ENCODE peak calls at places on chromosome 14, in ten cellular contexts. O, J, R, Z, P, S, C, F, X and W are unnamed samples.

GRCh38 chr14:67317822-67318221 is 41.8 kb downstream of the ATP6V1D start:
- DNase-seq in J (no peak), F (no peak), Z (no peak), R (no peak), O (no peak), P (no peak), X (no peak), C (no peak), S (no peak), W (no peak)

GRCh38 chr14:99735189-99736135 is 51.4 kb downstream of the CYP46A1 start:
- DNase-seq in R (no peak), X (no peak), O (no peak), S (no peak), F (no peak), Z (no peak), P (no peak), C (no peak), J (no peak), W (no peak)

GRCh38 chr14:77264466-77265186 is 6.4 kb downstream of the NGB start:
- DNase-seq in Z (no peak), F (no peak), O (no peak), X (no peak), J (no peak), R (no peak), P (no peak), S (no peak), C (no peak), W (no peak)

GRCh38 chr14:99101826-99102461 is 170.1 kb downstream of the BCL11B start:
- DNase-seq in X (no peak), P (no peak), S (no peak), R (no peak), C (no peak), J (no peak), F (no peak), O (no peak), Z (no peak), W (no peak)

GRCh38 chr14:105381446-105382342 is 16.6 kb upstream of the TEX22 start:
- DNase-seq in Z (no peak), S (no peak), R (no peak), J (no peak), X (no peak), P (no peak), O (no peak), F (no peak), C (no peak), W (no peak)

GRCh38 chr14:65103150-65103760 is 938 bp upstream of the MAX start:
- DNase-seq in P (no peak), S (no peak), C (no peak), O (peak; percentile 5), Z (no peak), R (peak; percentile 24), X (no peak), J (no peak), F (peak; percentile 46), W (peak; percentile 13)

GRCh38 chr14:55977346-55977745 is 140.9 kb upstream of the PELI2 start:
- DNase-seq in J (no peak), F (no peak), P (no peak), C (no peak), X (peak; percentile 89), S (no peak), O (no peak), R (no peak), Z (no peak), W (no peak)

GRCh38 chr14:65560340-65561027 is 148.0 kb downstream of the FUT8 start:
- DNase-seq in S (no peak), X (no peak), C (no peak), J (no peak), P (no peak), Z (no peak), R (peak; percentile 3), F (no peak), O (no peak), W (no peak)

GRCh38 chr14:31926652-31927347 is 150.3 kb upstream of the ARHGAP5 start:
- DNase-seq in R (peak; percentile 75), Z (no peak), X (peak; percentile 81), S (no peak), F (no peak), O (no peak), P (no peak), J (no peak), C (no peak), W (no peak)

GRCh38 chr14:68718033-68718725 is 74.7 kb downstream of the ZFP36L1 start:
- DNase-seq in R (no peak), P (no peak), C (no peak), X (no peak), F (no peak), O (no peak), Z (no peak), S (no peak), J (no peak), W (no peak)

GRCh38 chr14:68479247-68479646 is 313.6 kb downstream of the ZFP36L1 start:
- DNase-seq in J (no peak), O (no peak), X (no peak), C (no peak), R (peak; percentile 69), S (no peak), F (no peak), Z (no peak), P (no peak), W (peak; percentile 48)

GRCh38 chr14:92565718-92566115 is 52.1 kb downstream of the RIN3 start:
- DNase-seq in R (no peak), Z (no peak), X (no peak), F (no peak), J (no peak), P (no peak), C (no peak), S (no peak), O (no peak), W (peak; percentile 77)

GRCh38 chr14:93105362-93105761 is 10.4 kb downstream of the ITPK1 start:
- DNase-seq in Z (no peak), X (peak; percentile 26), J (peak; percentile 35), R (peak; percentile 79), S (no peak), F (no peak), C (no peak), O (no peak), P (peak; percentile 53), W (peak; percentile 69)

GRCh38 chr14:26403760-26404159 is 194.1 kb downstream of the NOVA1 start:
- DNase-seq in J (no peak), O (no peak), F (no peak), Z (no peak), P (no peak), X (no peak), S (no peak), C (no peak), R (no peak), W (peak; percentile 41)

GRCh38 chr14:57329833-57330232 is 60.6 kb upstream of the NAA30 start:
- DNase-seq in C (no peak), S (no peak), X (no peak), F (no peak), J (no peak), Z (no peak), R (no peak), P (no peak), O (no peak), W (no peak)

GRCh38 chr14:103273145-103273846 is 60.7 kb upstream of the EIF5 start:
- DNase-seq in P (no peak), C (no peak), Z (no peak), F (no peak), R (no peak), J (no peak), S (no peak), X (no peak), O (no peak), W (no peak)

GRCh38 chr14:61584258-61584657 is 111.1 kb upstream of the HIF1A start:
- DNase-seq in F (no peak), R (peak; percentile 88), O (no peak), S (no peak), P (no peak), C (no peak), X (no peak), Z (no peak), J (no peak), W (peak; percentile 83)